ENCODE peak calls at places on chromosomes 5 and 9, in four cellular contexts. J is NCI-H526, X is A549, C is fibroblast of the aortic adventitia. U is an unnamed sample.
A peak's percentile ranks its signal among the peaks of the same experiment; 100 is the strongest.

GRCh38 chr9:126836216-126836615 is 24.2 kb upstream of the ZBTB34 start:
- DNase-seq in J (no peak), X (no peak), C (peak; percentile 28), U (peak; percentile 15)

GRCh38 chr5:15234366-15234765 is 265.6 kb upstream of the FBXL7 start:
- DNase-seq in J (no peak), X (no peak), C (no peak), U (no peak)

GRCh38 chr5:141920771-141921170 is 2.9 kb upstream of the DELE1 start:
- DNase-seq in J (no peak), X (no peak), C (no peak), U (no peak)

GRCh38 chr5:38808666-38809343 is 37.0 kb upstream of the OSMR start:
- DNase-seq in J (no peak), X (no peak), C (no peak), U (no peak)

GRCh38 chr5:126801992-126802294 is 25.0 kb downstream of the LMNB1 start:
- DNase-seq in J (no peak), X (peak; percentile 41), C (peak; percentile 86), U (peak; percentile 69)

GRCh38 chr5:103228588-103228987 is 30.0 kb upstream of the MACIR start:
- DNase-seq in J (no peak), X (no peak), C (no peak), U (no peak)

GRCh38 chr5:154118385-154118784 is 72.1 kb upstream of the GALNT10 start:
- DNase-seq in J (peak; percentile 47), X (no peak), C (no peak), U (no peak)

GRCh38 chr5:122611401-122611800 is 163.5 kb upstream of the SNX2 start:
- DNase-seq in J (no peak), X (no peak), C (no peak), U (no peak)

GRCh38 chr5:154727361-154727760 is 27.8 kb upstream of the LARP1 start:
- DNase-seq in J (no peak), X (no peak), C (no peak), U (no peak)

GRCh38 chr5:122313001-122313402 is 965 bp downstream of the SNCAIP start:
- DNase-seq in J (no peak), X (no peak), C (peak; percentile 45), U (no peak)

GRCh38 chr5:134964359-134965270 is 3.1 kb upstream of the CATSPER3 start:
- DNase-seq in J (no peak), X (no peak), C (no peak), U (no peak)

GRCh38 chr5:102241809-102242421 is 54.2 kb downstream of the SLCO4C1 start:
- DNase-seq in J (no peak), X (no peak), C (no peak), U (no peak)

GRCh38 chr9:124281934-124282351 is 24.2 kb downstream of the NEK6 start:
- DNase-seq in J (no peak), X (no peak), C (no peak), U (peak; percentile 50)

GRCh38 chr9:109270971-109271900 is 49.6 kb downstream of the EPB41L4B start:
- DNase-seq in J (peak; percentile 73), X (no peak), C (no peak), U (no peak)

GRCh38 chr9:105320568-105320967 is 76.1 kb downstream of the SLC44A1 start:
- DNase-seq in J (peak; percentile 3), X (no peak), C (no peak), U (no peak)

GRCh38 chr5:142769251-142769792 is 855 bp upstream of the ARHGAP26 start:
- DNase-seq in J (peak; percentile 31), X (no peak), C (no peak), U (no peak)

GRCh38 chr5:42951169-42951846 is 88.8 kb downstream of the ANXA2R start:
- DNase-seq in J (peak; percentile 91), X (no peak), C (peak; percentile 42), U (peak; percentile 44)

GRCh38 chr5:14607089-14607488 is 25.5 kb downstream of the OTULINL start:
- DNase-seq in J (no peak), X (no peak), C (no peak), U (no peak)

GRCh38 chr9:6106576-6107339 is 91.3 kb upstream of the RANBP6 start:
- DNase-seq in J (peak; percentile 32), X (peak; percentile 54), C (peak; percentile 57), U (peak; percentile 56)

GRCh38 chr5:54832066-54832465 is 153.3 kb downstream of the ESM1 start:
- DNase-seq in J (no peak), X (no peak), C (peak; percentile 47), U (peak; percentile 77)

GRCh38 chr9:84485539-84485938 is 145.0 kb upstream of the SLC28A3 start:
- DNase-seq in J (no peak), X (no peak), C (no peak), U (no peak)

GRCh38 chr9:1939466-1939865 is 75.7 kb upstream of the SMARCA2 start:
- DNase-seq in J (no peak), X (no peak), C (no peak), U (no peak)

GRCh38 chr5:128632264-128632663 is 94.2 kb upstream of the FBN2 start:
- DNase-seq in J (no peak), X (peak; percentile 20), C (no peak), U (peak; percentile 34)

GRCh38 chr9:91164724-91165520 is 196.8 kb downstream of the AUH start:
- DNase-seq in J (no peak), X (peak; percentile 80), C (peak; percentile 96), U (peak; percentile 97)

GRCh38 chr9:93672622-93673270 is 96.4 kb downstream of the PHF2 start:
- DNase-seq in J (no peak), X (no peak), C (peak; percentile 4), U (no peak)

GRCh38 chr5:105708442-105708841 is 1962.3 kb downstream of the EFNA5 start:
- DNase-seq in J (no peak), X (no peak), C (no peak), U (no peak)

GRCh38 chr9:112605518-112605917 is 112.4 kb downstream of the INIP start:
- DNase-seq in J (no peak), X (no peak), C (no peak), U (no peak)

GRCh38 chr9:133419005-133419404 is 1.2 kb upstream of the REXO4 start:
- DNase-seq in J (no peak), X (no peak), C (no peak), U (no peak)

GRCh38 chr9:126223798-126224531 is 102.7 kb upstream of the MVB12B start:
- DNase-seq in J (no peak), X (no peak), C (no peak), U (no peak)

GRCh38 chr5:60843693-60844428 is at the start of gene ELOVL7:
- DNase-seq in J (peak; percentile 85), X (peak; percentile 70), C (no peak), U (peak; percentile 19)

GRCh38 chr9:116287721-116288120 is 134.1 kb downstream of the PAPPA start:
- DNase-seq in J (no peak), X (no peak), C (peak; percentile 84), U (peak; percentile 89)

GRCh38 chr5:14526493-14526892 is 55.1 kb upstream of the OTULINL start:
- DNase-seq in J (no peak), X (no peak), C (no peak), U (no peak)

GRCh38 chr5:34905564-34905963 is 9.7 kb downstream of the RAD1 start:
- DNase-seq in J (no peak), X (no peak), C (peak; percentile 34), U (peak; percentile 24)